ENCODE peak calls at places on chromosomes 3 and 15, in eight cellular contexts. J, L, Q, Z, W, D, X and O are unnamed samples.

GRCh38 chr3:33687406-33688010 is 30.5 kb downstream of the CLASP2 start:
- DNase-seq in J (peak), L (no peak), Q (no peak), Z (peak), W (peak), D (no peak), X (no peak), O (peak)

GRCh38 chr3:106403746-106404145 is 534.9 kb upstream of the CBLB start:
- DNase-seq in J (no peak), L (no peak), Q (no peak), Z (no peak), W (no peak), D (no peak), X (no peak), O (no peak)

GRCh38 chr3:54538346-54538745 is 389.5 kb downstream of the LRTM1 start:
- DNase-seq in J (no peak), L (no peak), Q (no peak), Z (no peak), W (no peak), D (no peak), X (peak), O (no peak)

GRCh38 chr3:188102861-188103547 is 51.0 kb upstream of the LPP start:
- DNase-seq in J (no peak), L (no peak), Q (no peak), Z (no peak), W (no peak), D (no peak), X (no peak), O (no peak)

GRCh38 chr3:100110101-100110500 is 4.2 kb downstream of the FILIP1L start:
- DNase-seq in J (no peak), L (no peak), Q (no peak), Z (no peak), W (no peak), D (no peak), X (no peak), O (no peak)

GRCh38 chr3:104458657-104459056 is 908.1 kb upstream of the ALCAM start:
- DNase-seq in J (no peak), L (no peak), Q (no peak), Z (no peak), W (no peak), D (no peak), X (no peak), O (no peak)

GRCh38 chr15:69064649-69065048 is 50.2 kb downstream of the NOX5 start:
- DNase-seq in J (no peak), L (no peak), Q (no peak), Z (no peak), W (no peak), D (no peak), X (peak), O (no peak)

GRCh38 chr3:31250116-31250813 is 282.5 kb upstream of the STT3B start:
- DNase-seq in J (no peak), L (no peak), Q (no peak), Z (no peak), W (no peak), D (no peak), X (no peak), O (no peak)

GRCh38 chr15:59965741-59966140 is 38.4 kb upstream of the FOXB1 start:
- DNase-seq in J (no peak), L (no peak), Q (no peak), Z (no peak), W (no peak), D (no peak), X (no peak), O (no peak)

GRCh38 chr3:149376728-149377407 is 581 bp downstream of the TM4SF1 start:
- DNase-seq in J (no peak), L (no peak), Q (no peak), Z (peak), W (peak), D (no peak), X (no peak), O (no peak)

GRCh38 chr3:58824285-58824684 is 157.7 kb upstream of the FAM3D start:
- DNase-seq in J (peak), L (no peak), Q (peak), Z (peak), W (peak), D (peak), X (peak), O (peak)

GRCh38 chr15:82621970-82622369 is 25.2 kb downstream of the CPEB1 start:
- DNase-seq in J (no peak), L (no peak), Q (no peak), Z (no peak), W (no peak), D (no peak), X (no peak), O (no peak)

GRCh38 chr3:120052225-120052624 is 42.0 kb downstream of the GSK3B start:
- DNase-seq in J (no peak), L (no peak), Q (no peak), Z (no peak), W (no peak), D (no peak), X (no peak), O (no peak)

GRCh38 chr15:95664435-95664834 is 666.1 kb upstream of the NR2F2 start:
- DNase-seq in J (no peak), L (no peak), Q (no peak), Z (peak), W (no peak), D (no peak), X (no peak), O (peak)

GRCh38 chr15:50162988-50163718 is 18.8 kb upstream of the SLC27A2 start:
- DNase-seq in J (no peak), L (no peak), Q (no peak), Z (no peak), W (no peak), D (no peak), X (no peak), O (no peak)

GRCh38 chr3:189833996-189834395 is 202.8 kb downstream of the TP63 start:
- DNase-seq in J (no peak), L (no peak), Q (no peak), Z (no peak), W (no peak), D (no peak), X (no peak), O (no peak)